ENCODE peak calls at places on chromosomes 13 and 19, in five cellular contexts. One of them, this sample, is unnamed.

GRCh38 chr13:34462843-34463242 is 479.2 kb upstream of the NBEA start:
- DNase-seq in stimulated activated CD8-positive, alpha-beta memory T cell treated with anti-CD3 and anti-CD28 coated beads, Interleukin-4, amount 100 ng/mL, for 48 hours: no peak
- DNase-seq in type B pancreatic cell: no peak
- DNase-seq in choroid plexus epithelial cell: peak; percentile 16
- DNase-seq in hepatic stellate cell: peak; percentile 60
- DNase-seq in this sample: no peak

GRCh38 chr19:56912406-56912805 is 71.9 kb upstream of the PEG3 start:
- DNase-seq in type B pancreatic cell: no peak
- DNase-seq in choroid plexus epithelial cell: no peak
- DNase-seq in stimulated activated CD8-positive, alpha-beta memory T cell treated with anti-CD3 and anti-CD28 coated beads, Interleukin-4, amount 100 ng/mL, for 48 hours: no peak
- DNase-seq in hepatic stellate cell: no peak
- DNase-seq in this sample: no peak

GRCh38 chr13:109156181-109156935 is 526.9 kb downstream of the MYO16 start:
- DNase-seq in hepatic stellate cell: peak; percentile 55
- DNase-seq in type B pancreatic cell: no peak
- DNase-seq in choroid plexus epithelial cell: peak; percentile 86
- DNase-seq in stimulated activated CD8-positive, alpha-beta memory T cell treated with anti-CD3 and anti-CD28 coated beads, Interleukin-4, amount 100 ng/mL, for 48 hours: no peak
- DNase-seq in this sample: no peak

GRCh38 chr13:40024962-40025714 is 369.7 kb downstream of the COG6 start:
- DNase-seq in stimulated activated CD8-positive, alpha-beta memory T cell treated with anti-CD3 and anti-CD28 coated beads, Interleukin-4, amount 100 ng/mL, for 48 hours: no peak
- DNase-seq in hepatic stellate cell: no peak
- DNase-seq in choroid plexus epithelial cell: no peak
- DNase-seq in type B pancreatic cell: no peak
- DNase-seq in this sample: no peak

GRCh38 chr19:48424694-48425219 is 21.0 kb upstream of the GRWD1 start:
- DNase-seq in hepatic stellate cell: peak; percentile 81
- DNase-seq in type B pancreatic cell: no peak
- DNase-seq in choroid plexus epithelial cell: peak; percentile 62
- DNase-seq in stimulated activated CD8-positive, alpha-beta memory T cell treated with anti-CD3 and anti-CD28 coated beads, Interleukin-4, amount 100 ng/mL, for 48 hours: no peak
- DNase-seq in this sample: no peak

GRCh38 chr13:51469790-51470189 is 17.0 kb upstream of the INTS6 start:
- DNase-seq in choroid plexus epithelial cell: no peak
- DNase-seq in hepatic stellate cell: no peak
- DNase-seq in stimulated activated CD8-positive, alpha-beta memory T cell treated with anti-CD3 and anti-CD28 coated beads, Interleukin-4, amount 100 ng/mL, for 48 hours: no peak
- DNase-seq in type B pancreatic cell: no peak
- DNase-seq in this sample: no peak

GRCh38 chr19:16364231-16364865 is 39.7 kb downstream of the KLF2 start:
- DNase-seq in type B pancreatic cell: no peak
- DNase-seq in choroid plexus epithelial cell: no peak
- DNase-seq in hepatic stellate cell: no peak
- DNase-seq in stimulated activated CD8-positive, alpha-beta memory T cell treated with anti-CD3 and anti-CD28 coated beads, Interleukin-4, amount 100 ng/mL, for 48 hours: no peak
- DNase-seq in this sample: no peak

GRCh38 chr19:51207747-51208146 is 17.1 kb upstream of the CD33 start:
- DNase-seq in stimulated activated CD8-positive, alpha-beta memory T cell treated with anti-CD3 and anti-CD28 coated beads, Interleukin-4, amount 100 ng/mL, for 48 hours: no peak
- DNase-seq in hepatic stellate cell: no peak
- DNase-seq in type B pancreatic cell: no peak
- DNase-seq in choroid plexus epithelial cell: no peak
- DNase-seq in this sample: peak; percentile 48

GRCh38 chr13:78608705-78609463 is 5.5 kb upstream of the POU4F1 start:
- DNase-seq in hepatic stellate cell: no peak
- DNase-seq in choroid plexus epithelial cell: no peak
- DNase-seq in type B pancreatic cell: no peak
- DNase-seq in stimulated activated CD8-positive, alpha-beta memory T cell treated with anti-CD3 and anti-CD28 coated beads, Interleukin-4, amount 100 ng/mL, for 48 hours: no peak
- DNase-seq in this sample: no peak

GRCh38 chr19:38970664-38971532 is 4.6 kb downstream of the FBXO17 start:
- DNase-seq in type B pancreatic cell: no peak
- DNase-seq in stimulated activated CD8-positive, alpha-beta memory T cell treated with anti-CD3 and anti-CD28 coated beads, Interleukin-4, amount 100 ng/mL, for 48 hours: no peak
- DNase-seq in hepatic stellate cell: no peak
- DNase-seq in choroid plexus epithelial cell: peak; percentile 21
- DNase-seq in this sample: no peak

GRCh38 chr13:79457948-79458347 is 23.0 kb upstream of the NDFIP2 start:
- DNase-seq in choroid plexus epithelial cell: peak; percentile 93
- DNase-seq in hepatic stellate cell: peak; percentile 33
- DNase-seq in type B pancreatic cell: no peak
- DNase-seq in stimulated activated CD8-positive, alpha-beta memory T cell treated with anti-CD3 and anti-CD28 coated beads, Interleukin-4, amount 100 ng/mL, for 48 hours: no peak
- DNase-seq in this sample: no peak

GRCh38 chr13:99273128-99273527 is 14.9 kb upstream of the GPR18 start:
- DNase-seq in hepatic stellate cell: no peak
- DNase-seq in choroid plexus epithelial cell: no peak
- DNase-seq in type B pancreatic cell: no peak
- DNase-seq in stimulated activated CD8-positive, alpha-beta memory T cell treated with anti-CD3 and anti-CD28 coated beads, Interleukin-4, amount 100 ng/mL, for 48 hours: no peak
- DNase-seq in this sample: no peak

GRCh38 chr19:35178701-35179100 is 24.2 kb downstream of the FXYD5 start:
- DNase-seq in type B pancreatic cell: no peak
- DNase-seq in choroid plexus epithelial cell: peak; percentile 24
- DNase-seq in stimulated activated CD8-positive, alpha-beta memory T cell treated with anti-CD3 and anti-CD28 coated beads, Interleukin-4, amount 100 ng/mL, for 48 hours: peak; percentile 13
- DNase-seq in hepatic stellate cell: no peak
- DNase-seq in this sample: peak; percentile 10

GRCh38 chr19:38276942-38277517 is 12.7 kb downstream of the SPINT2 start:
- DNase-seq in stimulated activated CD8-positive, alpha-beta memory T cell treated with anti-CD3 and anti-CD28 coated beads, Interleukin-4, amount 100 ng/mL, for 48 hours: no peak
- DNase-seq in choroid plexus epithelial cell: no peak
- DNase-seq in hepatic stellate cell: no peak
- DNase-seq in type B pancreatic cell: no peak
- DNase-seq in this sample: no peak

GRCh38 chr19:10724573-10725071 is 6.7 kb downstream of the DNM2 start:
- DNase-seq in type B pancreatic cell: no peak
- DNase-seq in hepatic stellate cell: no peak
- DNase-seq in stimulated activated CD8-positive, alpha-beta memory T cell treated with anti-CD3 and anti-CD28 coated beads, Interleukin-4, amount 100 ng/mL, for 48 hours: no peak
- DNase-seq in choroid plexus epithelial cell: peak; percentile 19
- DNase-seq in this sample: no peak

GRCh38 chr13:20848944-20849343 is 53.6 kb downstream of the XPO4 start:
- DNase-seq in stimulated activated CD8-positive, alpha-beta memory T cell treated with anti-CD3 and anti-CD28 coated beads, Interleukin-4, amount 100 ng/mL, for 48 hours: no peak
- DNase-seq in hepatic stellate cell: no peak
- DNase-seq in type B pancreatic cell: no peak
- DNase-seq in choroid plexus epithelial cell: no peak
- DNase-seq in this sample: no peak

GRCh38 chr13:98267080-98267912 is 90.2 kb upstream of the RNF113B start:
- DNase-seq in hepatic stellate cell: peak; percentile 36
- DNase-seq in choroid plexus epithelial cell: peak; percentile 89
- DNase-seq in stimulated activated CD8-positive, alpha-beta memory T cell treated with anti-CD3 and anti-CD28 coated beads, Interleukin-4, amount 100 ng/mL, for 48 hours: no peak
- DNase-seq in type B pancreatic cell: no peak
- DNase-seq in this sample: no peak

GRCh38 chr13:80547341-80547740 is 206.4 kb upstream of the SPRY2 start:
- DNase-seq in hepatic stellate cell: no peak
- DNase-seq in stimulated activated CD8-positive, alpha-beta memory T cell treated with anti-CD3 and anti-CD28 coated beads, Interleukin-4, amount 100 ng/mL, for 48 hours: no peak
- DNase-seq in type B pancreatic cell: no peak
- DNase-seq in choroid plexus epithelial cell: no peak
- DNase-seq in this sample: no peak

GRCh38 chr19:42191855-42192254 is 25.6 kb downstream of the DEDD2 start:
- DNase-seq in hepatic stellate cell: peak; percentile 59
- DNase-seq in stimulated activated CD8-positive, alpha-beta memory T cell treated with anti-CD3 and anti-CD28 coated beads, Interleukin-4, amount 100 ng/mL, for 48 hours: peak; percentile 56
- DNase-seq in type B pancreatic cell: no peak
- DNase-seq in choroid plexus epithelial cell: peak; percentile 58
- DNase-seq in this sample: no peak

GRCh38 chr19:47507031-47507430 is 7.8 kb downstream of the NAPA start:
- DNase-seq in type B pancreatic cell: no peak
- DNase-seq in choroid plexus epithelial cell: no peak
- DNase-seq in hepatic stellate cell: no peak
- DNase-seq in stimulated activated CD8-positive, alpha-beta memory T cell treated with anti-CD3 and anti-CD28 coated beads, Interleukin-4, amount 100 ng/mL, for 48 hours: no peak
- DNase-seq in this sample: no peak

GRCh38 chr13:53522034-53522433 is 493.4 kb downstream of the OLFM4 start:
- DNase-seq in stimulated activated CD8-positive, alpha-beta memory T cell treated with anti-CD3 and anti-CD28 coated beads, Interleukin-4, amount 100 ng/mL, for 48 hours: no peak
- DNase-seq in choroid plexus epithelial cell: no peak
- DNase-seq in type B pancreatic cell: no peak
- DNase-seq in hepatic stellate cell: no peak
- DNase-seq in this sample: no peak

GRCh38 chr19:1884719-1885334 is 469 bp downstream of the ABHD17A start:
- DNase-seq in hepatic stellate cell: peak; percentile 58
- DNase-seq in choroid plexus epithelial cell: no peak
- DNase-seq in stimulated activated CD8-positive, alpha-beta memory T cell treated with anti-CD3 and anti-CD28 coated beads, Interleukin-4, amount 100 ng/mL, for 48 hours: no peak
- DNase-seq in type B pancreatic cell: no peak
- DNase-seq in this sample: no peak

GRCh38 chr19:13024126-13024957 is 29.1 kb downstream of the NFIX start:
- DNase-seq in choroid plexus epithelial cell: peak; percentile 30
- DNase-seq in stimulated activated CD8-positive, alpha-beta memory T cell treated with anti-CD3 and anti-CD28 coated beads, Interleukin-4, amount 100 ng/mL, for 48 hours: no peak
- DNase-seq in type B pancreatic cell: no peak
- DNase-seq in hepatic stellate cell: peak; percentile 41
- DNase-seq in this sample: no peak

GRCh38 chr19:2616741-2617392 is 85.6 kb downstream of the GNG7 start:
- DNase-seq in hepatic stellate cell: no peak
- DNase-seq in type B pancreatic cell: no peak
- DNase-seq in choroid plexus epithelial cell: no peak
- DNase-seq in stimulated activated CD8-positive, alpha-beta memory T cell treated with anti-CD3 and anti-CD28 coated beads, Interleukin-4, amount 100 ng/mL, for 48 hours: no peak
- DNase-seq in this sample: no peak

GRCh38 chr19:41588497-41589209 is 12.7 kb downstream of the CEACAM21 start:
- DNase-seq in choroid plexus epithelial cell: peak; percentile 58
- DNase-seq in hepatic stellate cell: no peak
- DNase-seq in stimulated activated CD8-positive, alpha-beta memory T cell treated with anti-CD3 and anti-CD28 coated beads, Interleukin-4, amount 100 ng/mL, for 48 hours: peak; percentile 45
- DNase-seq in type B pancreatic cell: no peak
- DNase-seq in this sample: no peak

GRCh38 chr19:29672933-29673336 is 7.7 kb downstream of the PLEKHF1 start:
- DNase-seq in stimulated activated CD8-positive, alpha-beta memory T cell treated with anti-CD3 and anti-CD28 coated beads, Interleukin-4, amount 100 ng/mL, for 48 hours: peak; percentile 88
- DNase-seq in hepatic stellate cell: no peak
- DNase-seq in choroid plexus epithelial cell: no peak
- DNase-seq in type B pancreatic cell: no peak
- DNase-seq in this sample: no peak

GRCh38 chr13:76836311-76836710 is 49.9 kb downstream of the KCTD12 start:
- DNase-seq in hepatic stellate cell: no peak
- DNase-seq in type B pancreatic cell: no peak
- DNase-seq in choroid plexus epithelial cell: no peak
- DNase-seq in stimulated activated CD8-positive, alpha-beta memory T cell treated with anti-CD3 and anti-CD28 coated beads, Interleukin-4, amount 100 ng/mL, for 48 hours: no peak
- DNase-seq in this sample: no peak

GRCh38 chr13:83214452-83214851 is 667.8 kb downstream of the SLITRK1 start:
- DNase-seq in hepatic stellate cell: no peak
- DNase-seq in stimulated activated CD8-positive, alpha-beta memory T cell treated with anti-CD3 and anti-CD28 coated beads, Interleukin-4, amount 100 ng/mL, for 48 hours: no peak
- DNase-seq in type B pancreatic cell: no peak
- DNase-seq in choroid plexus epithelial cell: no peak
- DNase-seq in this sample: no peak

GRCh38 chr19:5023128-5023571 is 54.2 kb downstream of the KDM4B start:
- DNase-seq in choroid plexus epithelial cell: no peak
- DNase-seq in hepatic stellate cell: no peak
- DNase-seq in type B pancreatic cell: no peak
- DNase-seq in stimulated activated CD8-positive, alpha-beta memory T cell treated with anti-CD3 and anti-CD28 coated beads, Interleukin-4, amount 100 ng/mL, for 48 hours: no peak
- DNase-seq in this sample: no peak

GRCh38 chr19:45999653-46000121 is 4.4 kb downstream of the CCDC61 start:
- DNase-seq in choroid plexus epithelial cell: peak; percentile 14
- DNase-seq in type B pancreatic cell: no peak
- DNase-seq in hepatic stellate cell: no peak
- DNase-seq in stimulated activated CD8-positive, alpha-beta memory T cell treated with anti-CD3 and anti-CD28 coated beads, Interleukin-4, amount 100 ng/mL, for 48 hours: peak; percentile 41
- DNase-seq in this sample: no peak

GRCh38 chr13:37198629-37199028 is 93.2 kb upstream of the CSNK1A1L start:
- DNase-seq in type B pancreatic cell: no peak
- DNase-seq in hepatic stellate cell: no peak
- DNase-seq in choroid plexus epithelial cell: no peak
- DNase-seq in stimulated activated CD8-positive, alpha-beta memory T cell treated with anti-CD3 and anti-CD28 coated beads, Interleukin-4, amount 100 ng/mL, for 48 hours: no peak
- DNase-seq in this sample: no peak

GRCh38 chr19:30253581-30253996 is 118.6 kb upstream of the ZNF536 start:
- DNase-seq in hepatic stellate cell: no peak
- DNase-seq in stimulated activated CD8-positive, alpha-beta memory T cell treated with anti-CD3 and anti-CD28 coated beads, Interleukin-4, amount 100 ng/mL, for 48 hours: no peak
- DNase-seq in type B pancreatic cell: no peak
- DNase-seq in choroid plexus epithelial cell: no peak
- DNase-seq in this sample: no peak

GRCh38 chr13:74158606-74159352 is 24.6 kb upstream of the KLF12 start:
- DNase-seq in stimulated activated CD8-positive, alpha-beta memory T cell treated with anti-CD3 and anti-CD28 coated beads, Interleukin-4, amount 100 ng/mL, for 48 hours: no peak
- DNase-seq in type B pancreatic cell: no peak
- DNase-seq in choroid plexus epithelial cell: peak; percentile 15
- DNase-seq in hepatic stellate cell: no peak
- DNase-seq in this sample: no peak

GRCh38 chr19:35236638-35237400 is 8.3 kb upstream of the FAM187B start:
- DNase-seq in stimulated activated CD8-positive, alpha-beta memory T cell treated with anti-CD3 and anti-CD28 coated beads, Interleukin-4, amount 100 ng/mL, for 48 hours: peak; percentile 24
- DNase-seq in hepatic stellate cell: no peak
- DNase-seq in choroid plexus epithelial cell: no peak
- DNase-seq in type B pancreatic cell: no peak
- DNase-seq in this sample: peak; percentile 7

GRCh38 chr19:2150794-2151338 is 500 bp downstream of the AP3D1 start:
- DNase-seq in hepatic stellate cell: no peak
- DNase-seq in choroid plexus epithelial cell: no peak
- DNase-seq in type B pancreatic cell: no peak
- DNase-seq in stimulated activated CD8-positive, alpha-beta memory T cell treated with anti-CD3 and anti-CD28 coated beads, Interleukin-4, amount 100 ng/mL, for 48 hours: peak; percentile 45
- DNase-seq in this sample: no peak

GRCh38 chr19:44740351-44740824 is 8.1 kb upstream of the BCL3 start:
- DNase-seq in hepatic stellate cell: no peak
- DNase-seq in stimulated activated CD8-positive, alpha-beta memory T cell treated with anti-CD3 and anti-CD28 coated beads, Interleukin-4, amount 100 ng/mL, for 48 hours: no peak
- DNase-seq in type B pancreatic cell: no peak
- DNase-seq in choroid plexus epithelial cell: no peak
- DNase-seq in this sample: no peak

This sample was measured in osteocyte.